ENCODE peak calls at places on chromosomes 3 and 15, in nine cellular contexts. T is CD8-positive, alpha-beta memory T cell; N is upper lobe of left lung; J is H9; V is sigmoid colon; A is DND-41; I is CD8-positive, alpha-beta T cell; X is transverse colon; Y is spleen. E is an unnamed sample. For H3K4me1 and H3K9me3, the result is how much of the 10 kb centered on the place peaks cover.

GRCh38 chr3:13140596-13140995 is 67.4 kb upstream of the IQSEC1 start:
- DNase-seq in T (no peak), N (no peak), J (no peak), V (peak), A (no peak), I (no peak), X (no peak), Y (peak), E (no peak)

GRCh38 chr3:50260027-50260941 is 8.7 kb upstream of the SEMA3B start:
- DNase-seq in T (peak), N (peak), J (peak), V (peak), A (peak), I (peak), X (peak), Y (peak), E (peak)

GRCh38 chr15:51866751-51867150 is 37.3 kb downstream of the TMOD3 start:
- DNase-seq in T (no peak), N (no peak), J (no peak), V (no peak), A (no peak), I (no peak), X (no peak), Y (no peak), E (no peak)

GRCh38 chr3:48679416-48680380 is 6.0 kb downstream of the NCKIPSD start:
- DNase-seq in T (no peak), N (no peak), J (no peak), V (no peak), A (no peak), I (no peak), X (no peak), Y (peak), E (no peak)

GRCh38 chr15:56805466-56806146 is 72.3 kb upstream of the ZNF280D start:
- DNase-seq in T (no peak), N (no peak), J (no peak), V (no peak), A (no peak), I (no peak), X (no peak), Y (no peak), E (no peak)

GRCh38 chr3:121969631-121970030 is 52.4 kb downstream of the ILDR1 start:
- DNase-seq in T (no peak), N (no peak), J (no peak), V (no peak), A (no peak), I (no peak), X (no peak), Y (no peak), E (no peak)

GRCh38 chr3:16048435-16049318 is 125.8 kb upstream of the GALNT15 start:
- DNase-seq in T (no peak), N (no peak), J (peak), V (peak), A (peak), I (no peak), X (peak), Y (no peak), E (no peak)

GRCh38 chr3:11134794-11135193 is 19.5 kb upstream of the HRH1 start:
- DNase-seq in T (no peak), N (no peak), J (no peak), V (no peak), A (no peak), I (no peak), X (no peak), Y (no peak), E (no peak)

GRCh38 chr3:127145266-127145665 is 47.7 kb upstream of the PRR23E start:
- DNase-seq in T (no peak), N (no peak), J (no peak), V (no peak), A (no peak), I (no peak), X (no peak), Y (peak), E (no peak)

GRCh38 chr3:107128942-107129341 is 248.3 kb upstream of the CCDC54 start:
- DNase-seq in T (no peak), N (no peak), J (no peak), V (no peak), A (no peak), I (no peak), X (no peak), Y (no peak), E (no peak)

GRCh38 chr3:64501298-64501906 is 186.4 kb downstream of the ADAMTS9 start:
- DNase-seq in T (no peak), N (no peak), J (no peak), V (no peak), A (no peak), I (no peak), X (no peak), Y (no peak), E (no peak)

GRCh38 chr3:104588442-104588841 is 778.3 kb upstream of the ALCAM start:
- DNase-seq in T (no peak), N (no peak), J (no peak), V (no peak), A (no peak), I (no peak), X (no peak), Y (no peak), E (no peak)

GRCh38 chr3:123511084-123511483 is 62.2 kb upstream of the ADCY5 start:
- DNase-seq in T (no peak), N (no peak), J (no peak), V (no peak), A (no peak), I (no peak), X (no peak), Y (no peak), E (no peak)

DNA sequence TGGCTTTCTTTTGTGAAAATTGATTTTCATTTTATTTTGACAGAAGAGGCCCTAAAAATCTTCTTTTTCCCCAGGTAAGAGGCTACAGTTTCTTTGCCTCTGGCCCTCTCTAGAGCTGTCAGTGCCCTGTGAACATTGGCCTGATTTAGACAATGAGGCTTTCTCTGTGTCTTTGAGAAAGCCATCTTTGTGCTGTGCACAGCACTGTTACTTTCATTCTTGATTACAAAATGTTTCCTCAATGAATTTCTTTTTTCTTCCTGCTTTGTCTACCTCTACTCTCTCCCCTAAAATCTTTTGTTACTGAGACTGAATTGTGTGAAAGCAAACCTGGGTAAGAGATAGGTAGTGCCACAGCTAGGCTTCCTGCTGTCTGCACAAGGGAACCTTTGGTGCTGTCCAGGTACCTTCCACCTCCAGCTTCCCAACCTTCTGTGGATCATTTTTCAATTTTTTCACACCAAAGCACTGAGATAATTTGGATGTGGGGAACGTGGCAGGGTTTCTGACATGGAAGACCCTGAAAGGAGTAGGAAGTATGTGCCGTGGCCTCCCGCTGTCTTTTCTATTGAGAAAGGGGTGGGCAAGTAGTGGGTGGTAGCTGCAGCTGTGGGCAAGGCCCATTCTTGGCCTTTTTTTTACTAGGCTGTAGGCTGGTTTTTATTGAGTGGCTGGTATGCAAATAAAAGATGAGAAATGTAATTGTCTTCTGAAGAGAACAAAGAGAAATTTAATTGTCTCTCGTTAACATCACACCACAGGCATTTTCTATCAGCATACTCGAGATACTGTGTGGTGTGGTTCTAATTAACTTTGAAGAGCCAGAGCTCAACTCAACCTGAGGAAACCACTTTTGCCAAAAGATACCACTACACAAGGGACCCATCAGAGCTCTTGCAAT is 21.0 kb downstream of the RAB8B start:
- DNase-seq in T (no peak), N (no peak), J (peak), V (no peak), A (no peak), I (no peak), X (no peak), Y (no peak), E (no peak)
- H3K4me1 ChIP-seq in T (half or more), N (half or more), J (under half), V (under half), A (under half), I (under half), X (under half), Y (half or more), E (under half)

DNA sequence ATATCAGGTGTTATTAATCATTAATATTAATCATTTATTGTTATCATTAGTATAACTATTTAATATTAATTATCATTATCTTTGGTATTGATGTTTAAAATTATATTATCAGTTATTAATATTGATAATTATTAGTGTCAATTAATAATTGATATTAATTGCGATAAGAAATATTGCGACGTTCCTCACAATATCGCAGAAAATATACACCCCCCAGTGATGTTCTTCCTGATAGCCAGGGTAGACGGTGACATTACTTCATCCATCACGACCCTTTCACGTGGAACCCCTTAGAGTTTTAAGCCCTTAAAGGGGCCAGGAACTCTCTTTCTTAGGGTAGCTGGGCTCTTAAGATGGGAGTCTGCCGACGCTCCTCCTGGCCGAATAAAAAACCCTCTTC is 98.6 kb upstream of the OSBPL11 start:
- DNase-seq in T (no peak), N (no peak), J (no peak), V (no peak), A (no peak), I (no peak), X (no peak), Y (no peak), E (no peak)
- H3K9me3 ChIP-seq in T (under half), N (under half), J (under half), V (under half), A (under half), I (under half), X (under half), Y (under half), E (under half)

GRCh38 chr3:129597087-129597791 is 9.2 kb downstream of the PLXND1 start:
- DNase-seq in T (no peak), N (peak), J (no peak), V (no peak), A (no peak), I (no peak), X (no peak), Y (no peak), E (peak)
- H3K4me1 ChIP-seq in T (under half), N (half or more), J (under half), V (under half), A (half or more), I (under half), X (under half), Y (half or more), E (under half)

GRCh38 chr3:481680-482079 is 285.1 kb downstream of the CHL1 start:
- DNase-seq in T (no peak), N (no peak), J (no peak), V (no peak), A (no peak), I (no peak), X (no peak), Y (no peak), E (no peak)
- H3K9me3 ChIP-seq in T (under half), N (under half), J (under half), V (under half), A (under half), I (under half), X (under half), Y (under half), E (under half)

GRCh38 chr15:72486144-72486543 is 12.0 kb downstream of the ARIH1 start:
- DNase-seq in T (no peak), N (no peak), J (no peak), V (no peak), A (no peak), I (no peak), X (no peak), Y (no peak), E (no peak)
- H3K4me1 ChIP-seq in T (half or more), N (half or more), J (under half), V (under half), A (under half), I (half or more), X (under half), Y (under half), E (under half)

GRCh38 chr15:45022871-45023658 is at the start of gene SORD:
- DNase-seq in T (peak), N (peak), J (peak), V (peak), A (peak), I (peak), X (peak), Y (peak), E (peak)

GRCh38 chr15:45030743-45031142 is 7.7 kb downstream of the SORD start:
- DNase-seq in T (no peak), N (no peak), J (no peak), V (no peak), A (no peak), I (no peak), X (no peak), Y (no peak), E (no peak)

GRCh38 chr15:45023659-45024320 is 795 bp downstream of the SORD start:
- DNase-seq in T (no peak), N (no peak), J (no peak), V (no peak), A (peak), I (no peak), X (no peak), Y (no peak), E (no peak)

GRCh38 chr15:45026646-45027045 is 3.7 kb downstream of the SORD start:
- DNase-seq in T (no peak), N (no peak), J (no peak), V (no peak), A (no peak), I (no peak), X (no peak), Y (no peak), E (no peak)

GRCh38 chr15:45027220-45027619 is 4.2 kb downstream of the SORD start:
- DNase-seq in T (no peak), N (no peak), J (no peak), V (no peak), A (no peak), I (no peak), X (no peak), Y (no peak), E (no peak)
- H3K9me3 ChIP-seq in T (under half), N (under half), J (under half), V (under half), A (under half), I (under half), X (under half), Y (under half), E (under half)

E was measured in right cardiac atrium.